ENCODE peak calls at places on chromosomes 2 and 18, in ten cellular contexts. One of them, this sample, is unnamed.

GRCh38 chr2:230067990-230068657 is 600 bp downstream of the SLC16A14 start:
- DNase-seq in stimulated activated CD4-positive, alpha-beta T cell treated with anti-CD3 and anti-CD28 coated beads, TNF-alpha, amount 100 ng/mL, for 1 hour: no peak
- DNase-seq in AG10803: peak
- DNase-seq in putamen: peak
- DNase-seq in NCI-H82: peak
- DNase-seq in frontal cortex: peak
- DNase-seq in midbrain: peak
- DNase-seq in sciatic nerve: peak
- DNase-seq in CD8-positive, alpha-beta T cell: peak
- DNase-seq in activated CD8-positive, alpha-beta memory T cell treated with anti-CD3 and anti-CD28 coated beads, Interleukin-2, amount 50 U/mL, for 48 hours: peak
- DNase-seq in this sample: peak

GRCh38 chr2:27655155-27655951 is 8.1 kb downstream of the SUPT7L start:
- DNase-seq in stimulated activated CD4-positive, alpha-beta T cell treated with anti-CD3 and anti-CD28 coated beads, TNF-alpha, amount 100 ng/mL, for 1 hour: no peak
- DNase-seq in AG10803: peak
- DNase-seq in putamen: peak
- DNase-seq in NCI-H82: peak
- DNase-seq in frontal cortex: no peak
- DNase-seq in midbrain: no peak
- DNase-seq in sciatic nerve: no peak
- DNase-seq in CD8-positive, alpha-beta T cell: no peak
- DNase-seq in activated CD8-positive, alpha-beta memory T cell treated with anti-CD3 and anti-CD28 coated beads, Interleukin-2, amount 50 U/mL, for 48 hours: no peak
- DNase-seq in this sample: peak

GRCh38 chr2:5433855-5434254 is 258.3 kb upstream of the SOX11 start:
- DNase-seq in stimulated activated CD4-positive, alpha-beta T cell treated with anti-CD3 and anti-CD28 coated beads, TNF-alpha, amount 100 ng/mL, for 1 hour: no peak
- DNase-seq in AG10803: no peak
- DNase-seq in putamen: no peak
- DNase-seq in NCI-H82: no peak
- DNase-seq in frontal cortex: no peak
- DNase-seq in midbrain: no peak
- DNase-seq in sciatic nerve: no peak
- DNase-seq in CD8-positive, alpha-beta T cell: no peak
- DNase-seq in activated CD8-positive, alpha-beta memory T cell treated with anti-CD3 and anti-CD28 coated beads, Interleukin-2, amount 50 U/mL, for 48 hours: no peak
- DNase-seq in this sample: no peak

GRCh38 chr18:63994783-63995399 is 25.0 kb downstream of the SERPINB8 start:
- DNase-seq in stimulated activated CD4-positive, alpha-beta T cell treated with anti-CD3 and anti-CD28 coated beads, TNF-alpha, amount 100 ng/mL, for 1 hour: no peak
- DNase-seq in AG10803: peak
- DNase-seq in putamen: peak
- DNase-seq in NCI-H82: peak
- DNase-seq in frontal cortex: peak
- DNase-seq in midbrain: peak
- DNase-seq in sciatic nerve: no peak
- DNase-seq in CD8-positive, alpha-beta T cell: peak
- DNase-seq in activated CD8-positive, alpha-beta memory T cell treated with anti-CD3 and anti-CD28 coated beads, Interleukin-2, amount 50 U/mL, for 48 hours: peak
- DNase-seq in this sample: peak

GRCh38 chr2:150410809-150411208 is 76.7 kb downstream of the RND3 start:
- DNase-seq in stimulated activated CD4-positive, alpha-beta T cell treated with anti-CD3 and anti-CD28 coated beads, TNF-alpha, amount 100 ng/mL, for 1 hour: no peak
- DNase-seq in AG10803: peak
- DNase-seq in putamen: no peak
- DNase-seq in NCI-H82: no peak
- DNase-seq in frontal cortex: no peak
- DNase-seq in midbrain: no peak
- DNase-seq in sciatic nerve: no peak
- DNase-seq in CD8-positive, alpha-beta T cell: no peak
- DNase-seq in activated CD8-positive, alpha-beta memory T cell treated with anti-CD3 and anti-CD28 coated beads, Interleukin-2, amount 50 U/mL, for 48 hours: no peak
- DNase-seq in this sample: peak

GRCh38 chr2:107932986-107933385 is 53.3 kb upstream of the SLC5A7 start:
- DNase-seq in stimulated activated CD4-positive, alpha-beta T cell treated with anti-CD3 and anti-CD28 coated beads, TNF-alpha, amount 100 ng/mL, for 1 hour: no peak
- DNase-seq in AG10803: peak
- DNase-seq in putamen: no peak
- DNase-seq in NCI-H82: no peak
- DNase-seq in frontal cortex: no peak
- DNase-seq in midbrain: no peak
- DNase-seq in sciatic nerve: no peak
- DNase-seq in CD8-positive, alpha-beta T cell: no peak
- DNase-seq in activated CD8-positive, alpha-beta memory T cell treated with anti-CD3 and anti-CD28 coated beads, Interleukin-2, amount 50 U/mL, for 48 hours: no peak
- DNase-seq in this sample: peak

GRCh38 chr18:29309352-29309751 is 1132.4 kb upstream of the CDH2 start:
- DNase-seq in stimulated activated CD4-positive, alpha-beta T cell treated with anti-CD3 and anti-CD28 coated beads, TNF-alpha, amount 100 ng/mL, for 1 hour: no peak
- DNase-seq in AG10803: no peak
- DNase-seq in putamen: no peak
- DNase-seq in NCI-H82: peak
- DNase-seq in frontal cortex: no peak
- DNase-seq in midbrain: no peak
- DNase-seq in sciatic nerve: no peak
- DNase-seq in CD8-positive, alpha-beta T cell: no peak
- DNase-seq in activated CD8-positive, alpha-beta memory T cell treated with anti-CD3 and anti-CD28 coated beads, Interleukin-2, amount 50 U/mL, for 48 hours: no peak
- DNase-seq in this sample: no peak

GRCh38 chr2:45731146-45731545 is 79.7 kb downstream of the PRKCE start:
- DNase-seq in stimulated activated CD4-positive, alpha-beta T cell treated with anti-CD3 and anti-CD28 coated beads, TNF-alpha, amount 100 ng/mL, for 1 hour: no peak
- DNase-seq in AG10803: no peak
- DNase-seq in putamen: no peak
- DNase-seq in NCI-H82: no peak
- DNase-seq in frontal cortex: no peak
- DNase-seq in midbrain: no peak
- DNase-seq in sciatic nerve: no peak
- DNase-seq in CD8-positive, alpha-beta T cell: no peak
- DNase-seq in activated CD8-positive, alpha-beta memory T cell treated with anti-CD3 and anti-CD28 coated beads, Interleukin-2, amount 50 U/mL, for 48 hours: no peak
- DNase-seq in this sample: no peak

GRCh38 chr2:230582851-230583283 is 129.8 kb upstream of the CAB39 start:
- DNase-seq in stimulated activated CD4-positive, alpha-beta T cell treated with anti-CD3 and anti-CD28 coated beads, TNF-alpha, amount 100 ng/mL, for 1 hour: no peak
- DNase-seq in AG10803: peak
- DNase-seq in putamen: no peak
- DNase-seq in NCI-H82: no peak
- DNase-seq in frontal cortex: no peak
- DNase-seq in midbrain: no peak
- DNase-seq in sciatic nerve: no peak
- DNase-seq in CD8-positive, alpha-beta T cell: no peak
- DNase-seq in activated CD8-positive, alpha-beta memory T cell treated with anti-CD3 and anti-CD28 coated beads, Interleukin-2, amount 50 U/mL, for 48 hours: no peak
- DNase-seq in this sample: peak

GRCh38 chr2:183243760-183244159 is 119.5 kb downstream of the NUP35 start:
- DNase-seq in stimulated activated CD4-positive, alpha-beta T cell treated with anti-CD3 and anti-CD28 coated beads, TNF-alpha, amount 100 ng/mL, for 1 hour: no peak
- DNase-seq in AG10803: no peak
- DNase-seq in putamen: no peak
- DNase-seq in NCI-H82: peak
- DNase-seq in frontal cortex: no peak
- DNase-seq in midbrain: no peak
- DNase-seq in sciatic nerve: no peak
- DNase-seq in CD8-positive, alpha-beta T cell: no peak
- DNase-seq in activated CD8-positive, alpha-beta memory T cell treated with anti-CD3 and anti-CD28 coated beads, Interleukin-2, amount 50 U/mL, for 48 hours: no peak
- DNase-seq in this sample: no peak

GRCh38 chr18:2902327-2902726 is 55.5 kb downstream of the EMILIN2 start:
- DNase-seq in stimulated activated CD4-positive, alpha-beta T cell treated with anti-CD3 and anti-CD28 coated beads, TNF-alpha, amount 100 ng/mL, for 1 hour: no peak
- DNase-seq in AG10803: no peak
- DNase-seq in putamen: no peak
- DNase-seq in NCI-H82: no peak
- DNase-seq in frontal cortex: no peak
- DNase-seq in midbrain: no peak
- DNase-seq in sciatic nerve: peak
- DNase-seq in CD8-positive, alpha-beta T cell: no peak
- DNase-seq in activated CD8-positive, alpha-beta memory T cell treated with anti-CD3 and anti-CD28 coated beads, Interleukin-2, amount 50 U/mL, for 48 hours: no peak
- DNase-seq in this sample: no peak

GRCh38 chr2:186484062-186484735 is 1.9 kb upstream of the ZC3H15 start:
- DNase-seq in stimulated activated CD4-positive, alpha-beta T cell treated with anti-CD3 and anti-CD28 coated beads, TNF-alpha, amount 100 ng/mL, for 1 hour: no peak
- DNase-seq in AG10803: no peak
- DNase-seq in putamen: no peak
- DNase-seq in NCI-H82: no peak
- DNase-seq in frontal cortex: no peak
- DNase-seq in midbrain: no peak
- DNase-seq in sciatic nerve: no peak
- DNase-seq in CD8-positive, alpha-beta T cell: no peak
- DNase-seq in activated CD8-positive, alpha-beta memory T cell treated with anti-CD3 and anti-CD28 coated beads, Interleukin-2, amount 50 U/mL, for 48 hours: no peak
- DNase-seq in this sample: no peak

GRCh38 chr18:7388752-7389151 is 157.9 kb downstream of the LRRC30 start:
- DNase-seq in stimulated activated CD4-positive, alpha-beta T cell treated with anti-CD3 and anti-CD28 coated beads, TNF-alpha, amount 100 ng/mL, for 1 hour: no peak
- DNase-seq in AG10803: no peak
- DNase-seq in putamen: no peak
- DNase-seq in NCI-H82: no peak
- DNase-seq in frontal cortex: no peak
- DNase-seq in midbrain: no peak
- DNase-seq in sciatic nerve: no peak
- DNase-seq in CD8-positive, alpha-beta T cell: no peak
- DNase-seq in activated CD8-positive, alpha-beta memory T cell treated with anti-CD3 and anti-CD28 coated beads, Interleukin-2, amount 50 U/mL, for 48 hours: no peak
- DNase-seq in this sample: no peak

GRCh38 chr18:61635901-61636528 is 256.8 kb downstream of the RNF152 start:
- DNase-seq in stimulated activated CD4-positive, alpha-beta T cell treated with anti-CD3 and anti-CD28 coated beads, TNF-alpha, amount 100 ng/mL, for 1 hour: no peak
- DNase-seq in AG10803: peak
- DNase-seq in putamen: peak
- DNase-seq in NCI-H82: peak
- DNase-seq in frontal cortex: no peak
- DNase-seq in midbrain: peak
- DNase-seq in sciatic nerve: no peak
- DNase-seq in CD8-positive, alpha-beta T cell: no peak
- DNase-seq in activated CD8-positive, alpha-beta memory T cell treated with anti-CD3 and anti-CD28 coated beads, Interleukin-2, amount 50 U/mL, for 48 hours: peak
- DNase-seq in this sample: peak

GRCh38 chr2:134558208-134558890 is 160.5 kb downstream of the TMEM163 start:
- DNase-seq in stimulated activated CD4-positive, alpha-beta T cell treated with anti-CD3 and anti-CD28 coated beads, TNF-alpha, amount 100 ng/mL, for 1 hour: no peak
- DNase-seq in AG10803: no peak
- DNase-seq in putamen: no peak
- DNase-seq in NCI-H82: no peak
- DNase-seq in frontal cortex: no peak
- DNase-seq in midbrain: no peak
- DNase-seq in sciatic nerve: no peak
- DNase-seq in CD8-positive, alpha-beta T cell: no peak
- DNase-seq in activated CD8-positive, alpha-beta memory T cell treated with anti-CD3 and anti-CD28 coated beads, Interleukin-2, amount 50 U/mL, for 48 hours: no peak
- DNase-seq in this sample: no peak

GRCh38 chr2:94774851-94775250 is 96.4 kb upstream of the TEKT4 start:
- DNase-seq in stimulated activated CD4-positive, alpha-beta T cell treated with anti-CD3 and anti-CD28 coated beads, TNF-alpha, amount 100 ng/mL, for 1 hour: no peak
- DNase-seq in AG10803: no peak
- DNase-seq in putamen: no peak
- DNase-seq in NCI-H82: no peak
- DNase-seq in frontal cortex: no peak
- DNase-seq in midbrain: no peak
- DNase-seq in sciatic nerve: no peak
- DNase-seq in CD8-positive, alpha-beta T cell: no peak
- DNase-seq in activated CD8-positive, alpha-beta memory T cell treated with anti-CD3 and anti-CD28 coated beads, Interleukin-2, amount 50 U/mL, for 48 hours: no peak
- DNase-seq in this sample: no peak

GRCh38 chr18:48264508-48264907 is 144.7 kb downstream of the ZBTB7C start:
- DNase-seq in stimulated activated CD4-positive, alpha-beta T cell treated with anti-CD3 and anti-CD28 coated beads, TNF-alpha, amount 100 ng/mL, for 1 hour: no peak
- DNase-seq in AG10803: no peak
- DNase-seq in putamen: no peak
- DNase-seq in NCI-H82: no peak
- DNase-seq in frontal cortex: no peak
- DNase-seq in midbrain: no peak
- DNase-seq in sciatic nerve: no peak
- DNase-seq in CD8-positive, alpha-beta T cell: no peak
- DNase-seq in activated CD8-positive, alpha-beta memory T cell treated with anti-CD3 and anti-CD28 coated beads, Interleukin-2, amount 50 U/mL, for 48 hours: no peak
- DNase-seq in this sample: no peak

This sample was measured in PC-3.